ENCODE peak calls at places on chromosomes 13 and 19, in four cellular contexts. One of them, this sample, is unnamed.

GRCh38 chr13:36887758-36888521 is 32.1 kb downstream of the SMAD9 start:
- DNase-seq in heart right ventricle: no peak
- DNase-seq in lower lobe of right lung: no peak
- DNase-seq in tibial nerve: no peak
- DNase-seq in this sample: no peak

GRCh38 chr13:109241160-109241559 is 545.2 kb downstream of the IRS2 start:
- DNase-seq in heart right ventricle: peak; percentile 8
- DNase-seq in lower lobe of right lung: no peak
- DNase-seq in tibial nerve: no peak
- DNase-seq in this sample: no peak

GRCh38 chr13:19179916-19180315 is 1.7 kb downstream of the TUBA3C start:
- DNase-seq in heart right ventricle: no peak
- DNase-seq in lower lobe of right lung: no peak
- DNase-seq in tibial nerve: no peak
- DNase-seq in this sample: no peak

GRCh38 chr19:1567116-1567847 is 843 bp downstream of the MEX3D start:
- DNase-seq in heart right ventricle: no peak
- DNase-seq in lower lobe of right lung: no peak
- DNase-seq in tibial nerve: no peak
- DNase-seq in this sample: peak; percentile 36

GRCh38 chr19:1503089-1503924 is 9.5 kb downstream of the ADAMTSL5 start:
- DNase-seq in heart right ventricle: no peak
- DNase-seq in lower lobe of right lung: peak; percentile 73
- DNase-seq in tibial nerve: peak; percentile 42
- DNase-seq in this sample: peak; percentile 62

GRCh38 chr19:38740252-38740592 is 4.1 kb downstream of the CAPN12 start:
- DNase-seq in heart right ventricle: no peak
- DNase-seq in lower lobe of right lung: peak; percentile 18
- DNase-seq in tibial nerve: no peak
- DNase-seq in this sample: no peak

GRCh38 chr19:41682437-41682836 is 5.6 kb downstream of the CEACAM7 start:
- DNase-seq in heart right ventricle: no peak
- DNase-seq in lower lobe of right lung: no peak
- DNase-seq in tibial nerve: no peak
- DNase-seq in this sample: peak; percentile 86

GRCh38 chr13:97282705-97283104 is 60.6 kb downstream of the MBNL2 start:
- DNase-seq in heart right ventricle: no peak
- DNase-seq in lower lobe of right lung: no peak
- DNase-seq in tibial nerve: no peak
- DNase-seq in this sample: no peak

GRCh38 chr19:872266-872951 is 12.9 kb downstream of the CFD start:
- DNase-seq in heart right ventricle: peak; percentile 50
- DNase-seq in lower lobe of right lung: peak; percentile 88
- DNase-seq in tibial nerve: peak; percentile 47
- DNase-seq in this sample: peak; percentile 92

DNA sequence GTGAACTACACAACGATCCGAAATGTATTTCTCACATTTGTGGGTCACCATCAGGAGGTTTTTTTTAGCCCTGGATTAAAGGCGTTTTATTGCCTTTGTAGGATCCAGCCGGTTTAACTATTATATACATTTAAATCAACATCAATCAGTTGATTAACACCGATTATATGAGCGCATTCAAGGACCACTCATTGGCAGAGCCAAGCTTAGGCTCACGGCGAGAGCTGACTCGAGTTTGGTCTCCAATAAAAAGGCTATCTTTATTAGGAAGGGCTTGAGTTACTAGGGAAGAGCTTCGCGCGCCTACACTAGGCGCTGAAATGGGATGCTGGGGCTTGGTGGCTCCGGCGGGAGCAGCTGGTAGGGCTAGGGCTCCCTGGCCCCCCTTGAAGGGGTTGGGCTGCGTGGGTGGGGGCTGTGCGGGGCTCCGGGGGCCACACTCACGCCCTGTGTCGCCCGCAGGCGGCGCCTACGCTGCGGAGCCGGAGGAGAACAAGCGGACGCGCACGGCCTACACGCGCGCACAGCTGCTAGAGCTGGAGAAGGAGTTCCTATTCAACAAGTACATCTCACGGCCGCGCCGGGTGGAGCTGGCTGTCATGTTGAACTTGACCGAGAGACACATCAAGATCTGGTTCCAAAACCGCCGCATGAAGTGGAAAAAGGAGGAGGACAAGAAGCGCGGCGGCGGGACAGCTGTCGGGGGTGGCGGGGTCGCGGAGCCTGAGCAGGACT is 4.2 kb downstream of the PDX1 start:
- DNase-seq in heart right ventricle: no peak
- DNase-seq in lower lobe of right lung: no peak
- DNase-seq in tibial nerve: no peak
- DNase-seq in this sample: no peak
- H3K9me3 ChIP-seq in heart right ventricle: no peaks in the 10 kb centered on the region
- H3K9me3 ChIP-seq in lower lobe of right lung: no peaks in the 10 kb centered on the region
- H3K9me3 ChIP-seq in tibial nerve: no peaks in the 10 kb centered on the region
- H3K9me3 ChIP-seq in this sample: no peaks in the 10 kb centered on the region

GRCh38 chr19:48444933-48445194 is 919 bp upstream of the GRWD1 start:
- DNase-seq in heart right ventricle: no peak
- DNase-seq in lower lobe of right lung: no peak
- DNase-seq in tibial nerve: no peak
- DNase-seq in this sample: no peak
- H3K4me3 ChIP-seq in heart right ventricle: peak overlapping the region; percentile 88
- H3K4me3 ChIP-seq in lower lobe of right lung: peak overlapping the region; percentile 99
- H3K4me3 ChIP-seq in tibial nerve: peak overlapping the region; percentile 90
- H3K4me3 ChIP-seq in this sample: peak overlapping the region; percentile 93

DNA sequence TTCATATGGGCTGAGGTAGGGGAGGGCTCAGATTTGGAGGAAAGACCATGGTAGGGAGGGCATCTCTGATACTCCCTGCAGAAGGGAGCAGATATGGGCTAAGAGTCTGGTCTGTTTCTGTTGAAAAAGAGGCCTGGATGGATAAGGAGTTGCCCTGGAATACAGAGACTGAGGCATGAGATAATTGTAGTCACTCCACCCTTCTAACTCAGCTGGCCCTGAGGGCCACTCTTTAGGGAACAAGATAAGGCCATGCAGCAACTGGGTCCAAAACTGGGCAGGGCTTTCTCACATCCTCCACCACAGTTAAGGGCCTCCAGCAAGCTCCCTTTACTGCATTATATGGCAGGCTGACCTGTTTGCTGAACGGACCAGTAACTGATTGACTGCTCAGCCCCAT is 1.3 kb downstream of the ZNF749 start:
- DNase-seq in heart right ventricle: no peak
- DNase-seq in lower lobe of right lung: no peak
- DNase-seq in tibial nerve: no peak
- DNase-seq in this sample: no peak
- H3K27ac ChIP-seq in heart right ventricle: no peak overlapping the region
- H3K27ac ChIP-seq in lower lobe of right lung: no peak overlapping the region
- H3K27ac ChIP-seq in tibial nerve: no peak overlapping the region
- H3K27ac ChIP-seq in this sample: no peak overlapping the region

DNA sequence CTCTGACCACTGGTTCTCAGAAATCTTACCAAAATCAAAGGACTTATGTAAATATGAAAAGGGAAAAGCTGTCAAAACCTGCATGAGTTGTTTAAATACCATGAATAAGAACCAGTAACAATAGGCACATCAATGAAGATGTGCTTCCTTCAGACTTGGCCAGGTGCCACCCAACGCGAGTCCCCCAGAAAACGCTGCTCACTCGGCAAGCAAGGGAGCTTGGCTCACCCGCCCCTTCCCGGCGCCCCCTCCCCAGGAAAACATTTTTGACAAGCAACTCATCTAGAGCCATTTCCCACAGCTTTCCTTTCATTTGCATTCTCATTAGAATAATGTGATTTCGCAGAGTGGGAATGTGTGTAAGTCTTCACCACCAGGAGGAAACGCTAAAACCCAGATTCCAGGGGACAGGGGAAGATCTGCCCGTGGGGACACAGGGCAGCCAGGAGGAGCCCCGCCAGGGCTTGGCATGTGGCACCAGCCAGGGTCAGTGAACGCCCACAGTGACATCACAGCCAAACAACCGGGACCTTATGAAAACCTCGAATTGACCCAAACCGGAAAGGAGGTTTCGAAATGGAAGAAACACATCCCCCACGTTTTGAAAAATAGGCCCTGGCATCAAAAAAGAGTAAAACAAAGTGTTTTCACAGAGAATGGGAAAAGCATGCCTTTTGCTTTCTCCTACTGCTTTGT is 366.2 kb upstream of the TSHZ3 start:
- DNase-seq in heart right ventricle: no peak
- DNase-seq in lower lobe of right lung: no peak
- DNase-seq in tibial nerve: peak; percentile 39
- DNase-seq in this sample: no peak
- H3K9me3 ChIP-seq in heart right ventricle: peaks cover 19% of the 10 kb centered on the region
- H3K9me3 ChIP-seq in lower lobe of right lung: peaks cover 23% of the 10 kb centered on the region
- H3K9me3 ChIP-seq in tibial nerve: no peaks in the 10 kb centered on the region
- H3K9me3 ChIP-seq in this sample: no peaks in the 10 kb centered on the region

DNA sequence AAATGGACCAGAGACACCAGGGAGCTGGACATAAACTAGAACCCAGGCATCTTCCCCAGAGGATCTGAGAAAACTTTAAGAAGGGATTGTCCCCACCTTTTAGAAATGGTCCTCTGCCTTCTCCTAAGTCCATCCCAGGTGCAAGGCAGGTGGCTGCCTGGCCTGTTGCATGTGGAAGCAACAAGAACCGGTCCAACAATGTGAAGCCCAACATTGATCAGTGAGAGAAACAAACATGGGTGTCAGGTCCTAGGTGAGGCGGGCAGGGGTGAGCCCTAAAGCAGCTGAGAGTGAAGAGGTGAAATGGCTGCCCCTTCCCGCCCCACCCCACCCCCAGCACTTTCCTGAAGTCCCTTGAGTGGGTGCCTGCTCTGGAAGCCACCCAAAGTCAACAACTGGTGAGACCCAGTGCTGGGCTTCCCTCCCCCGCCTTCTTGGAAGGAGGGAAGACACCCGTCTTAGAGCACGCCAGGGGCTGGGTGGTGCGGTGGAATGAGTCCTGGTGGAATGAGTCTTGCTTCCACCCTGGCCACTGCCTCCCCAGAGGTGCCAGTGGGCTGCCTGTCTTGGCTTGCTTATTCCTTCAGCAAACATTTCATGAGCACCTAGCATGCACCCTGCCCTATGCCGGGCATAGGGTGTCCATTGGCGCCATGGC is 1.7 kb downstream of the AP1M1 start:
- DNase-seq in heart right ventricle: no peak
- DNase-seq in lower lobe of right lung: peak; percentile 71
- DNase-seq in tibial nerve: no peak
- DNase-seq in this sample: no peak
- H3K4me3 ChIP-seq in heart right ventricle: no peak overlapping the region
- H3K4me3 ChIP-seq in lower lobe of right lung: no peak overlapping the region
- H3K4me3 ChIP-seq in tibial nerve: no peak overlapping the region
- H3K4me3 ChIP-seq in this sample: no peak overlapping the region

DNA sequence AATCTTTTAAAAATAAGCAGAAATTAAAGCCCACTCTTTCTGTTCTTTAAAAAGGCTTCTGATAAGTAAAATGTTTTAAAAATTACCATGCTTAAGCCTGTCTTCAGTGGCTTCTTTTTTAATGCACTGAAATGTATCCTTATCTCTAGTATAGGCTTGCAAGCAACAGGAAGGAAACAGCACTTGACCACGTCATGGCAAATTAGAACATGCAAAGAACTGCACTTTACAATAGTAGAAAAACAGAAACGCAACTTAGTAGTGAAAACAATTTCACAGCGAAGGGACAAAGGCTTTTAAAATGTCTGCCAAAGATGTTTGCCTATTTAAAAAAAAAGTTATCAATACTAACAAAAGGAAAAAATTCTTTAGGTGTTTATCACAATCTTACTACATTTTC is 36.3 kb downstream of the ELF1 start:
- DNase-seq in heart right ventricle: peak; percentile 76
- DNase-seq in lower lobe of right lung: no peak
- DNase-seq in tibial nerve: peak; percentile 41
- DNase-seq in this sample: peak; percentile 63
- H3K27ac ChIP-seq in heart right ventricle: peak overlapping the region; percentile 79
- H3K27ac ChIP-seq in lower lobe of right lung: peak overlapping the region; percentile 83
- H3K27ac ChIP-seq in tibial nerve: peak overlapping the region; percentile 86
- H3K27ac ChIP-seq in this sample: peak overlapping the region; percentile 70

This sample was measured in colonic mucosa.